ENCODE peak calls at places on chromosomes 3 and 15, in five cellular contexts. J is MM.1S; I is stimulated activated CD8-positive, alpha-beta memory T cell treated with anti-CD3 and anti-CD28 coated beads, Interleukin-15, amount 100 ng/mL, for 48 hours; U is HEK293T; P is NCI-H226. W is an unnamed sample.

GRCh38 chr3:33578325-33579180 is 138.3 kb upstream of the UBP1 start:
- DNase-seq in I (no peak), J (no peak), P (peak; percentile 45), U (no peak), W (no peak)

GRCh38 chr3:29281265-29282228 is 676 bp downstream of the RBMS3 start:
- DNase-seq in P (peak; percentile 67), J (peak; percentile 9), U (no peak), I (no peak), W (peak; percentile 22)

GRCh38 chr15:39269352-39269751 is 311.5 kb upstream of the THBS1 start:
- DNase-seq in P (peak; percentile 45), J (no peak), U (no peak), I (no peak), W (no peak)

GRCh38 chr3:136818851-136819783 is at the start of gene SLC35G2:
- DNase-seq in P (no peak), J (no peak), I (no peak), U (peak; percentile 68), W (peak; percentile 59)

GRCh38 chr15:73373221-73373620 is 4.5 kb upstream of the HCN4 start:
- DNase-seq in J (no peak), P (no peak), U (no peak), I (no peak), W (no peak)

GRCh38 chr3:151248772-151249366 is 29.5 kb downstream of the P2RY14 start:
- DNase-seq in U (no peak), I (no peak), J (no peak), P (no peak), W (no peak)

GRCh38 chr15:33278816-33279612 is 31.8 kb upstream of the RYR3 start:
- DNase-seq in I (no peak), P (peak; percentile 71), J (no peak), U (peak; percentile 13), W (no peak)

GRCh38 chr3:24565656-24566055 is 71.0 kb upstream of the THRB start:
- DNase-seq in U (no peak), J (no peak), P (no peak), I (no peak), W (no peak)

GRCh38 chr15:96330064-96330449 is 443 bp upstream of the NR2F2 start:
- DNase-seq in P (peak; percentile 87), I (no peak), U (no peak), J (peak; percentile 60), W (no peak)

GRCh38 chr15:66269326-66270090 is 16.0 kb upstream of the MEGF11 start:
- DNase-seq in J (no peak), I (no peak), U (peak; percentile 68), P (peak; percentile 77), W (no peak)

GRCh38 chr3:28972921-28973320 is 307.9 kb upstream of the RBMS3 start:
- DNase-seq in J (no peak), P (peak; percentile 36), I (no peak), U (no peak), W (no peak)

GRCh38 chr3:15107075-15107947 is 8.4 kb upstream of the RBSN start:
- DNase-seq in I (no peak), P (no peak), J (no peak), U (no peak), W (no peak)